ENCODE peak calls at places on chromosomes 5 and 9, in four cellular contexts. P is PC-3, D is neural progenitor cell, M is HCT116. W is an unnamed sample.

GRCh38 chr5:111668713-111669112 is 88.3 kb downstream of the NREP start:
- DNase-seq in M (no peak), P (peak; percentile 65), D (no peak), W (peak; percentile 76)

GRCh38 chr9:122402403-122403268 is 31.8 kb downstream of the PTGS1 start:
- DNase-seq in M (peak; percentile 96), P (peak; percentile 77), D (no peak), W (peak; percentile 100)

GRCh38 chr9:137158625-137159024 is 11.2 kb downstream of the LRRC26 start:
- DNase-seq in D (no peak), M (no peak), P (no peak), W (no peak)

GRCh38 chr9:27160636-27161035 is 51.6 kb downstream of the TEK start:
- DNase-seq in M (no peak), D (no peak), P (no peak), W (no peak)

GRCh38 chr5:76615759-76616158 is 7.4 kb downstream of the F2RL2 start:
- DNase-seq in M (no peak), D (no peak), P (no peak), W (no peak)

GRCh38 chr9:135955981-135956797 is 5.0 kb downstream of the UBAC1 start:
- DNase-seq in D (no peak), P (no peak), M (no peak), W (no peak)

GRCh38 chr9:130987054-130987453 is 21.9 kb upstream of the LAMC3 start:
- DNase-seq in M (no peak), D (no peak), P (no peak), W (no peak)

GRCh38 chr5:52956915-52957747 is 32.0 kb upstream of the ITGA2 start:
- DNase-seq in M (no peak), D (no peak), P (no peak), W (peak; percentile 7)

GRCh38 chr9:107284636-107285035 is 1.6 kb downstream of the RAD23B start:
- DNase-seq in D (no peak), M (no peak), P (no peak), W (peak; percentile 31)

GRCh38 chr5:135208555-135209494 is 174.8 kb upstream of the PITX1 start:
- DNase-seq in M (peak; percentile 68), P (peak; percentile 87), D (no peak), W (peak; percentile 95)

GRCh38 chr5:38157024-38157423 is 101.3 kb upstream of the EGFLAM start:
- DNase-seq in D (peak; percentile 12), M (no peak), P (no peak), W (peak; percentile 3)

GRCh38 chr9:91949293-91949945 is 609 bp downstream of the ROR2 start:
- DNase-seq in P (no peak), M (no peak), D (peak; percentile 69), W (peak; percentile 62)

GRCh38 chr9:132078369-132079356 is 1.0 kb downstream of the MED27 start:
- DNase-seq in D (no peak), M (no peak), P (peak; percentile 39), W (peak; percentile 81)

GRCh38 chr5:150639751-150640150 is 709 bp upstream of the SYNPO start:
- DNase-seq in D (no peak), P (no peak), M (no peak), W (no peak)

GRCh38 chr9:126722252-126722921 is 82.5 kb upstream of the ZBTB43 start:
- DNase-seq in P (peak; percentile 70), D (peak; percentile 89), M (peak; percentile 36), W (peak; percentile 77)

GRCh38 chr5:142129447-142129846 is 20.9 kb downstream of the NDFIP1 start:
- DNase-seq in P (no peak), M (no peak), D (no peak), W (peak; percentile 26)

GRCh38 chr9:22147818-22148573 is 138.9 kb upstream of the CDKN2B start:
- DNase-seq in M (peak; percentile 60), P (peak; percentile 77), D (no peak), W (peak; percentile 82)

GRCh38 chr9:123426406-123426805 is 70.4 kb downstream of the CRB2 start:
- DNase-seq in P (no peak), D (no peak), M (no peak), W (no peak)

GRCh38 chr9:98228392-98229089 is 26.9 kb downstream of the TBC1D2 start:
- DNase-seq in D (no peak), P (no peak), M (no peak), W (no peak)

GRCh38 chr5:17019324-17019723 is 83.2 kb upstream of the MYO10 start:
- DNase-seq in M (no peak), D (no peak), P (no peak), W (peak; percentile 19)

GRCh38 chr9:98538626-98539031 is 170.1 kb downstream of the GABBR2 start:
- DNase-seq in D (no peak), M (no peak), P (peak; percentile 7), W (peak; percentile 64)

GRCh38 chr5:1747803-1748085 is 51.9 kb downstream of the MRPL36 start:
- DNase-seq in M (no peak), D (no peak), P (no peak), W (no peak)

GRCh38 chr9:127525426-127526188 is 74.3 kb downstream of the LRSAM1 start:
- DNase-seq in P (peak; percentile 56), M (peak; percentile 54), D (peak; percentile 27), W (peak; percentile 69)

GRCh38 chr9:98500337-98500919 is 208.3 kb downstream of the GABBR2 start:
- DNase-seq in M (no peak), P (no peak), D (no peak), W (no peak)

GRCh38 chr5:116825486-116825885 is 250.9 kb upstream of the SEMA6A start:
- DNase-seq in M (no peak), P (no peak), D (no peak), W (no peak)

DNA sequence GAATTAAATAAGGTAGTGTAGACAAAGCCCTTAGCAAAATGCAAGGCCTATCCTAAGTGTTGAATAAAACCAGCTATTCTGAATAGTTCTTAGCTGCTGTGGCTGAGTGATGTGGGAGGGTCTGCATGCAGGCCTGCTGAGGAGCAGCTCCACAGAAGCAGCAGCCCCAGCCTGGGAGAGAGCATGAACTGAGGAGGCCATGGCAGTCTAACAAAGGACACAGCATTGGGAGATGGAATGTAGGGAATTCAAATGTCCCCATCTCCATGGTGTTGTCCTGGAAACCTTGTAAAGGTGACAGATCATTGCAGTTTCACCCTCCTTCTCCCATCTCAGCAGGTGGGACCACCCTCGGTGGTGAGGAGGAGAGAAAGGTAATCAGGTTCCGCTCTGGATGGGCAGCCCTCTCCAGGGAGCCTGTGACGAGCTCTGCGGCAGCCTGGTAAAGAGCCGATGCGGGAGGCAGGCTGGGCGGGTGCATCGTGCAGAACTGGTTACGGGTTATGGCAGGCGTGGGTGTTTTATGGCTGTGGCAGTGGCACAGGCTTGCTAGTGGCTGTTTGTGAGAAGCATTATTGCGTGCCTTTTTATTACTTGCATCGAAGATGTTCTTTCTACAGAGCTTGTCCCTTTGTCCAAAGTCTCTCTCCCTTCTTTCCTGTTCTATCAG is 199.9 kb upstream of the GLRA1 start:
- DNase-seq in M (no peak), P (no peak), D (peak; percentile 26), W (no peak)
- TF ChIP-seq EZH2 in M (no peak), P (no peak), D (no peak), W (no peak)

DNA sequence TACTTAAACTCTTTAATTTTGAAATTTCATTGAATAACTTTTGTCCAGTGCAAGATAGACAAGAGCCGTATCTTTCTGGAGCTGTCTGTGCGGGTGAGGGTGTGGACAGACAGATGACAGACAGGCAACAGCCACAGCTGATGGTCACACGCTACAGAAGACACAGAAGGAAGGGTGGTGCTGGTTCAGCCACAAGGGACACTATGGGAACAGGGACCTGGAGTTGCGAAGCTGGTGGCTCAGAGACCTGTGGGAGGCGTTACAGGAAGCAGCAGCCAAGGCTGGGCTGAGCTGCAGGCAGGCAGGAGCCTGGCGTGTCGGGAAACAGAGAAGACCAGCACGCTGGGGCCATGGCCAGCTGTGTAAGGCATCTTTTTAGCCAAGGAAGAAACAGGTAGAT is 104.4 kb downstream of the WNK2 start:
- DNase-seq in M (no peak), D (no peak), P (no peak), W (no peak)
- TF ChIP-seq EZH2phosphoT487 in M (no peak), D (no peak), P (no peak), W (no peak)

GRCh38 chr9:129081388-129081889 is 528 bp downstream of the DOLPP1 start:
- DNase-seq in D (no peak), M (no peak), P (no peak), W (peak; percentile 55)

GRCh38 chr9:129078691-129079503 is 2.0 kb upstream of the DOLPP1 start:
- DNase-seq in M (no peak), D (no peak), P (no peak), W (no peak)

GRCh38 chr9:129080608-129081387 is at the start of gene DOLPP1:
- DNase-seq in M (peak; percentile 96), P (peak; percentile 97), D (peak; percentile 100), W (peak; percentile 100)

GRCh38 chr9:129080312-129080607 is 651 bp upstream of the DOLPP1 start:
- DNase-seq in M (no peak), D (no peak), P (no peak), W (no peak)

DNA sequence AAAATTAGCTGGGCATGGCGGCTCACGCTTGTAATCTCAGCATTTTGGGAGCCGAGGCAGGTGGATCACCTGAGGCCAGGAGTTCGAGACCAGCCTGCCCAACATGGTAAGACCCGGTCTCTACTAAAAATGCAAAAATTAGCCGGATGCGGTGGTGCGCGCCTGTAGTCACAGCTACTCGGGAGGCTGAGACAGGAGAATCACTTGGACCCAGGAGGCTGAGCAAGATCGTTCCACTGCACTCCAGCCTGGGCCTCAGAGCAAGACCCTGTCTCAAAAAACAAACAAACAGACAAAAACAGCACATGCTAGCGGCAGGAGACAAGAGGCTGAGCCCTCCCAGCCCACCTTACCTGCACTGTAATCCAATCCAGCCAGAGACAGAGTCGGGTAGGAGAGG is 1.1 kb upstream of the DOLPP1 start:
- DNase-seq in M (no peak), P (no peak), D (peak; percentile 19), W (no peak)
- H3K9ac ChIP-seq in M (no peak overlapping the region), P (peak overlapping the region; percentile 63), D (peak overlapping the region; percentile 10), W (no peak overlapping the region)

GRCh38 chr9:81473708-81474107 is 215.6 kb downstream of the TLE1 start:
- DNase-seq in D (no peak), M (no peak), P (no peak), W (no peak)
- TF ChIP-seq EZH2 in D (no peak), M (no peak), P (no peak), W (no peak)

DNA sequence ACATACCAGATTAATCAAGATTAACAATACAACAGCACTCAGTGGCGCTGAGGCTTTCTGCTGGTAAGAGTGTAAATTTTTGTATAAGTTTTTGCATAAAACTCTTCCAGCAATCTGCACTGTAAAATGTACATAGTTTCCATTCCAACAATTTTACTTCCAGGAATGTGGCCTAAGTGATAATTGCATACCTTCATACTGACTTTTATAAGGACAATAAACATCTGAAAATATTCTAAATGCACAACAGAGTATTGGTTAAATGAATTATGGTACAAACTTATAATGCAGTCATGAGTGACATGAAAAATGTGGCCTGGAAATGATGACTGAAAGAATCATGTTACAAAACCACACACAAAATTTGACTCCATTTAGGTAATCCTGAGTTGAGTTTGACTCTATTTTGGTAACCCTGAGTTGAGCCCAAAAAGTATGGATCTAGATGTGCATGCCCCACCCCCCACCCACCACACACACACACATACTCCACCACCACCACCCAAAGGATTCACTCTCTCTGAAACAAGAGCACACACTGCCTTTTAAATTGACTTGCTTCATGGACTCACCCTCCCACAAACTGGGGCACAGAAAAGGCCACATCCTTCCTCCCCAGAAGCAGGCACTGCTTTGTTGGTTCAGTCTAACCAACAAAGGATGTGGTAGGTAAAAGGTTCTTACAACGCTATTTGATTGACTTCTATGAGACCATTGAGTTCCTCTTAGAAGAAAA is 137.6 kb downstream of the SUSD1 start:
- DNase-seq in D (peak; percentile 58), P (peak; percentile 46), M (no peak), W (peak; percentile 72)
- TF ChIP-seq EZH2phosphoT487 in D (no peak), P (no peak), M (no peak), W (no peak)

W was measured in GM23248.